ENCODE peak calls at places on chromosomes 5 and 9, in ten cellular contexts. I is stimulated activated naive CD8-positive, alpha-beta T cell treated with anti-CD3 and anti-CD28 coated beads, Interleukin-15, Interleukin-2, amounts not matched to agents 100 U/mL and 50 U/mL, for 24 hours; Z is stimulated activated CD4-positive, alpha-beta T cell treated with anti-CD3 and anti-CD28 coated beads, Interleukin-15, amount 100 ng/mL, for 1 hour; F is activated T-helper 1 cell treated with Interleukin-2 at 50 U/mL for 16 hours; L is astrocyte of the spinal cord; N is GDM1; C is activated CD4-positive, CD25-positive, alpha-beta regulatory T cell treated with anti-CD3 and anti-CD28 coated beads, Interleukin-2, amount 50 U/mL, for 72 hours; X is GM03348; B is T-helper 2 cell; E is AG09319. W is an unnamed sample.
A peak's percentile ranks its signal among the peaks of the same experiment; 100 is the strongest.

GRCh38 chr5:120146787-120147186 is 317.3 kb upstream of the PRR16 start:
- DNase-seq in I (no peak), Z (no peak), F (no peak), L (peak; percentile 36), N (no peak), C (no peak), X (peak; percentile 16), B (no peak), E (no peak), W (no peak)

GRCh38 chr5:80608730-80609129 is 38.6 kb upstream of the ANKRD34B start:
- DNase-seq in I (no peak), Z (no peak), F (no peak), L (no peak), N (no peak), C (no peak), X (no peak), B (no peak), E (no peak), W (no peak)

GRCh38 chr9:131642496-131643083 is 97.3 kb downstream of the PRRT1B start:
- DNase-seq in I (peak; percentile 52), Z (no peak), F (no peak), L (no peak), N (no peak), C (peak; percentile 38), X (no peak), B (no peak), E (no peak), W (no peak)

GRCh38 chr9:131020862-131021261 is 11.9 kb downstream of the LAMC3 start:
- DNase-seq in I (no peak), Z (no peak), F (no peak), L (no peak), N (no peak), C (no peak), X (no peak), B (no peak), E (no peak), W (no peak)

GRCh38 chr5:135221696-135222095 is 177.3 kb downstream of the MACROH2A1 start:
- DNase-seq in I (no peak), Z (no peak), F (no peak), L (no peak), N (no peak), C (peak; percentile 4), X (no peak), B (no peak), E (no peak), W (no peak)

GRCh38 chr9:79287152-79287766 is 284.5 kb upstream of the TLE4 start:
- DNase-seq in I (no peak), Z (no peak), F (no peak), L (no peak), N (no peak), C (no peak), X (no peak), B (no peak), E (no peak), W (no peak)

GRCh38 chr9:967851-968641 is 8.4 kb upstream of the DMRT3 start:
- DNase-seq in I (no peak), Z (no peak), F (no peak), L (no peak), N (no peak), C (no peak), X (no peak), B (no peak), E (no peak), W (no peak)

GRCh38 chr5:166433679-166434078 is 1857.8 kb upstream of the WWC1 start:
- DNase-seq in I (no peak), Z (no peak), F (no peak), L (no peak), N (no peak), C (no peak), X (no peak), B (no peak), E (no peak), W (no peak)

W was measured in SW 1271.